ENCODE peak calls at places on chromosomes 1 and 21, in six cellular contexts. O is PC-3, C is HepG2, H is endothelial cell of umbilical vein, L is mammary epithelial cell, B is GM23248. V is an unnamed sample.
A peak's percentile ranks its signal among the peaks of the same experiment; 100 is the strongest.

GRCh38 chr1:53090227-53091147 is 28.5 kb downstream of the PODN start:
- DNase-seq in O (no peak), H (no peak), L (no peak), C (no peak), B (no peak), V (no peak)

GRCh38 chr1:85313888-85314696 is 37.7 kb upstream of the BCL10 start:
- DNase-seq in L (peak; percentile 80), H (peak; percentile 87), C (no peak), O (peak; percentile 96), B (peak; percentile 94), V (no peak)

GRCh38 chr1:194873328-194873923 is 1687.0 kb upstream of the B3GALT2 start:
- DNase-seq in H (no peak), C (no peak), L (peak; percentile 1), B (no peak), O (peak; percentile 7), V (peak; percentile 42)

GRCh38 chr1:159775716-159776115 is 5.0 kb upstream of the DUSP23 start:
- DNase-seq in C (no peak), L (no peak), O (peak; percentile 55), H (peak; percentile 46), B (peak; percentile 6), V (no peak)

GRCh38 chr1:111417755-111418154 is 9.8 kb downstream of the OVGP1 start:
- DNase-seq in L (no peak), B (no peak), H (no peak), C (peak; percentile 91), O (peak; percentile 58), V (no peak)

GRCh38 chr1:37567023-37567422 is 10.3 kb downstream of the DNALI1 start:
- DNase-seq in C (no peak), B (no peak), O (no peak), L (no peak), H (no peak), V (no peak)

GRCh38 chr1:14924012-14924452 is 229.5 kb upstream of the TMEM51 start:
- DNase-seq in C (no peak), B (peak; percentile 92), O (peak; percentile 31), L (peak; percentile 53), H (peak; percentile 20), V (peak; percentile 62)

GRCh38 chr1:65027699-65028358 is 61.5 kb upstream of the JAK1 start:
- DNase-seq in O (peak; percentile 52), L (peak; percentile 25), B (peak; percentile 13), C (no peak), H (peak; percentile 66), V (no peak)

GRCh38 chr1:85571830-85572229 is 8.7 kb upstream of the CCN1 start:
- DNase-seq in B (no peak), C (no peak), O (peak; percentile 91), L (peak; percentile 97), H (no peak), V (no peak)

GRCh38 chr1:30597711-30598110 is 125.7 kb downstream of the MATN1 start:
- DNase-seq in B (no peak), H (no peak), O (no peak), L (no peak), C (no peak), V (no peak)

GRCh38 chr1:22591576-22591975 is 28.3 kb downstream of the EPHA8 start:
- DNase-seq in C (no peak), H (no peak), O (no peak), L (no peak), B (no peak), V (no peak)

GRCh38 chr1:26705788-26706237 is 10.0 kb downstream of the ARID1A start:
- DNase-seq in L (no peak), C (peak; percentile 81), B (peak; percentile 83), O (peak; percentile 98), H (peak; percentile 59), V (no peak)

GRCh38 chr1:98086796-98087195 is 166.0 kb upstream of the DPYD start:
- DNase-seq in C (peak; percentile 56), H (peak; percentile 95), O (peak; percentile 97), L (peak; percentile 92), B (peak; percentile 94), V (peak; percentile 71)

GRCh38 chr21:41901099-41901498 is 22.0 kb upstream of the PRDM15 start:
- DNase-seq in L (no peak), O (no peak), H (no peak), B (no peak), C (no peak), V (no peak)

GRCh38 chr21:44755227-44755626 is 43.9 kb upstream of the TSPEAR start:
- DNase-seq in O (peak; percentile 59), H (peak; percentile 85), C (peak; percentile 16), L (no peak), B (no peak), V (peak; percentile 95)

GRCh38 chr1:119647228-119647733 is 785 bp downstream of the ZNF697 start:
- DNase-seq in O (no peak), H (no peak), B (peak; percentile 52), L (no peak), C (no peak), V (no peak)

GRCh38 chr1:173409613-173410012 is 67.5 kb upstream of the PRDX6 start:
- DNase-seq in H (peak; percentile 64), L (peak; percentile 37), O (peak; percentile 94), C (no peak), B (peak; percentile 81), V (no peak)

GRCh38 chr1:88697503-88697902 is 13.4 kb downstream of the PKN2 start:
- DNase-seq in C (no peak), B (peak; percentile 34), H (no peak), L (no peak), O (no peak), V (no peak)

GRCh38 chr21:42862774-42863503 is 16.4 kb downstream of the WDR4 start:
- DNase-seq in B (no peak), O (peak; percentile 61), C (no peak), H (no peak), L (peak; percentile 44), V (no peak)

GRCh38 chr1:2288308-2288707 is 60.2 kb downstream of the SKI start:
- DNase-seq in H (no peak), C (no peak), L (no peak), O (no peak), B (no peak), V (no peak)

GRCh38 chr1:197198911-197199310 is 52.4 kb upstream of the ASPM start:
- DNase-seq in C (no peak), H (no peak), B (peak; percentile 34), O (no peak), L (no peak), V (no peak)

GRCh38 chr1:16038620-16038912 is 5.0 kb upstream of the CLCNKB start:
- DNase-seq in B (no peak), O (peak; percentile 18), L (peak; percentile 16), C (peak; percentile 62), H (no peak), V (no peak)

GRCh38 chr1:38775175-38775845 is 84.3 kb downstream of the RRAGC start:
- DNase-seq in B (no peak), O (no peak), L (no peak), C (no peak), H (no peak), V (peak; percentile 22)

GRCh38 chr1:20242890-20243479 is 47.7 kb upstream of the VWA5B1 start:
- DNase-seq in C (no peak), L (no peak), H (no peak), O (no peak), B (no peak), V (no peak)

DNA sequence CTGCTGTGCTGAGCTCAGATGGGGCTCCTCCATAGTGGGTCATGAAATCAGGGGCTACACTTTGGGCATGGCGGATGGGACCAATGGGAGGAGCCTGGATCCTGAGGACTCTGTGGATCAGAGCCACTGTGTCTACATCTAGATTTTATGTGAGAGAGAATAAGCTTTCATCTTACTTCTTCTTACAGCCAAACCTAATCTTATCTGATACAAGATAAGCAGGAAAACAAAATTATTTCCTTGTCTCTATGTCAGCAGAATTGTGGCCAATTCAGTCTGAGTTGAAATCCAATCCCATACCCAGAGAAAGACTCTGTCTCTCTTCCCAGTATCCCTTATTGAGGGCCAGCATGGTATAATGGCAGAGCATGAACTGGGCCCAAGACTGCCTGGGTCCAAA is 56.2 kb downstream of the KIF14 start:
- DNase-seq in H (no peak), L (no peak), C (no peak), O (no peak), B (no peak), V (no peak)
- H3K4me3 ChIP-seq in H (no peak overlapping the region), L (no peak overlapping the region), C (no peak overlapping the region), O (no peak overlapping the region), B (no peak overlapping the region), V (no peak overlapping the region)

DNA sequence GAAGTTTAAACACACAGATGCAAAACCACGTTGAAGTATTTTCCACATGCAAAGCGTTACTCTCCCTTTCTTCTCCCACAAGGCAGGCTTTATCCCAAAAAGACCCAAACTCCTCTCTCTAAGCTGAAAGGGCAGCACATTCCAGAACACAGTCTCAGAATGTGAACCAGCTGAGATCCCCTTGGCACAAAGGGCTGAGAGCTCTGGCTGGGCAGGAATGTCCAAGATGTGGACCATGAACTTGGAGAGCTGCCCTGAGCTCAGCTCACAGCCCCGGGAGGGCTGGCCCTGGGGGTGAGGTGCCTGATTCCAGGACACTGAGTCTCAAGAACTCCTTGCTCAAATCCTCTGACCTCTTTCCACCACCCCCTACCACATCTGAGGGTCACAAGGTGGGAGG is 11.7 kb downstream of the ALDH4A1 start:
- DNase-seq in O (no peak), H (no peak), B (peak; percentile 55), C (no peak), L (no peak), V (no peak)
- H3K27ac ChIP-seq in O (no peak overlapping the region), H (no peak overlapping the region), B (no peak overlapping the region), C (no peak overlapping the region), L (no peak overlapping the region), V (no peak overlapping the region)

GRCh38 chr1:161725888-161726630 is 4.7 kb downstream of the FCRLB start:
- DNase-seq in C (peak; percentile 23), H (peak; percentile 49), L (peak; percentile 54), O (peak; percentile 52), B (peak; percentile 80), V (peak; percentile 54)
- TF ChIP-seq EZH2 in C (no peak), H (no peak), L (no peak), O (no peak), B (no peak), V (no peak)

DNA sequence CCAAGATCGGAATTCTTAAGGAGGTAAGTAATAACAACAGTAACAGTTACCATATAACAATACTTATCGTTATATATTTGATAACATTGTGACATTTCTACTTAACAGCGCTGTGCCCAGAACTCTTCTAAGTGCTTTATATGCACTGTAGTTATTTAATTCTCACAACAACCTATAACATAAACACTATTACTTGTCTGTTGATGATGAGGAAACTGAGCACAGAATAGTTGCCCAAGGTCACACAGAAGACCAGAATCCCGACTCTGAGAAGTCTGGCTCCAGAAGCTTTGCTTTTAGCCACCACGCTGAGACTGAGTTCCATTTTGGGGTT is 2.4 kb upstream of the ANXA9 start:
- DNase-seq in B (no peak), L (no peak), H (no peak), C (no peak), O (no peak), V (no peak)
- H3K4me3 ChIP-seq in B (no peak overlapping the region), L (no peak overlapping the region), H (no peak overlapping the region), C (peak overlapping the region; percentile 73), O (no peak overlapping the region), V (no peak overlapping the region)

DNA sequence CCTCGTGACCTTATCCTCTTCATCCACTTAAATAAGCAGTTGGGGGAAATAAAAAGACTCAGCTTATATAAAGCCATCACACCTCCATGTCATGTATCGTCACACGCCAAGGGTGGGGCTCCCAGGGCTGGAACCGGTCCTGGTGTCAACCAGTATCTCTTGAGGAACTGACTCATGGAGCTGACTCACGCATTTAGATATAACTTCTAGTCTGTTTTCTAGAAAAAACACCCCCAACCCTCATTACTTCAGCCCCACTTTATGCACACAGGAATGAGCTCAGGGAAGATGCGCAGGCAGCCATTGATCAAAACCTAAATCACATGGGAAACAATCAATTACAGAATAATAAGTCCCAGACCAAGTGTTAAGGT is 6.9 kb upstream of the IL22RA1 start:
- DNase-seq in O (peak; percentile 87), B (peak; percentile 94), C (no peak), L (peak; percentile 88), H (peak; percentile 45), V (peak; percentile 18)
- H3K27ac ChIP-seq in O (peak overlapping the region; percentile 77), B (no peak overlapping the region), C (no peak overlapping the region), L (peak overlapping the region; percentile 93), H (no peak overlapping the region), V (no peak overlapping the region)

V was measured in A673.